ENCODE peak calls at places on chromosome 4, in six cellular contexts. L, K, E, R, P and S are unnamed samples.

GRCh38 chr4:80322716-80323115 is 12.8 kb upstream of the CFAP299 start:
- DNase-seq in L (no peak), K (no peak), E (no peak), R (no peak), P (no peak), S (no peak)

GRCh38 chr4:71231073-71231752 is 107.6 kb upstream of the SLC4A4 start:
- DNase-seq in L (no peak), K (peak; percentile 16), E (no peak), R (no peak), P (no peak), S (no peak)

GRCh38 chr4:10184501-10184938 is 67.9 kb upstream of the WDR1 start:
- DNase-seq in L (no peak), K (no peak), E (no peak), R (no peak), P (no peak), S (no peak)

GRCh38 chr4:76905521-76905920 is 7.6 kb upstream of the SOWAHB start:
- DNase-seq in L (no peak), K (no peak), E (no peak), R (no peak), P (no peak), S (no peak)

GRCh38 chr4:20422398-20422797 is 170.7 kb downstream of the SLIT2 start:
- DNase-seq in L (peak; percentile 71), K (peak; percentile 79), E (no peak), R (peak; percentile 42), P (peak; percentile 67), S (peak; percentile 25)

GRCh38 chr4:74933562-74934015 is 673 bp downstream of the PARM1 start:
- DNase-seq in L (no peak), K (peak; percentile 53), E (no peak), R (no peak), P (no peak), S (no peak)

GRCh38 chr4:183558873-183559272 is 54.0 kb downstream of the ING2 start:
- DNase-seq in L (no peak), K (no peak), E (no peak), R (no peak), P (no peak), S (no peak)

GRCh38 chr4:107989537-107990386 is at the start of gene HADH:
- DNase-seq in L (peak; percentile 88), K (peak; percentile 89), E (peak; percentile 64), R (peak; percentile 97), P (peak; percentile 91), S (peak; percentile 80)

GRCh38 chr4:113881256-113881655 is 98.2 kb downstream of the ARSJ start:
- DNase-seq in L (no peak), K (no peak), E (no peak), R (no peak), P (no peak), S (no peak)

GRCh38 chr4:136121431-136121830 is 1410.9 kb downstream of the PCDH18 start:
- DNase-seq in L (no peak), K (no peak), E (no peak), R (no peak), P (no peak), S (no peak)

GRCh38 chr4:46955601-46956000 is 37.8 kb downstream of the GABRA4 start:
- DNase-seq in L (no peak), K (no peak), E (no peak), R (no peak), P (no peak), S (no peak)

GRCh38 chr4:5932021-5932553 is 39.2 kb upstream of the CRMP1 start:
- DNase-seq in L (no peak), K (no peak), E (no peak), R (no peak), P (no peak), S (no peak)

GRCh38 chr4:9800878-9801277 is 19.4 kb downstream of the DRD5 start:
- DNase-seq in L (no peak), K (no peak), E (no peak), R (no peak), P (no peak), S (no peak)

GRCh38 chr4:40395908-40396806 is 61.0 kb downstream of the CHRNA9 start:
- DNase-seq in L (no peak), K (peak; percentile 47), E (no peak), R (no peak), P (no peak), S (peak; percentile 43)

GRCh38 chr4:69936566-69936965 is 5.7 kb downstream of the CSN1S1 start:
- DNase-seq in L (no peak), K (no peak), E (no peak), R (no peak), P (no peak), S (no peak)

GRCh38 chr4:184885602-184886001 is 59.8 kb upstream of the ACSL1 start:
- DNase-seq in L (no peak), K (no peak), E (no peak), R (no peak), P (no peak), S (no peak)

GRCh38 chr4:30863031-30863430 is 142.9 kb downstream of the PCDH7 start:
- DNase-seq in L (no peak), K (no peak), E (no peak), R (no peak), P (no peak), S (no peak)

GRCh38 chr4:175951794-175952193 is 113.8 kb upstream of the WDR17 start:
- DNase-seq in L (no peak), K (no peak), E (no peak), R (no peak), P (no peak), S (no peak)

GRCh38 chr4:86302242-86302641 is 57.6 kb downstream of the MAPK10 start:
- DNase-seq in L (peak; percentile 50), K (peak; percentile 76), E (no peak), R (no peak), P (no peak), S (peak; percentile 3)

GRCh38 chr4:162969194-162969593 is 197.5 kb downstream of the NAF1 start:
- DNase-seq in L (no peak), K (no peak), E (no peak), R (no peak), P (no peak), S (no peak)

GRCh38 chr4:139851133-139851532 is 185.5 kb downstream of the MGST2 start:
- DNase-seq in L (no peak), K (no peak), E (no peak), R (no peak), P (no peak), S (no peak)

GRCh38 chr4:142523111-142523510 is 323.0 kb downstream of the INPP4B start:
- DNase-seq in L (no peak), K (no peak), E (no peak), R (no peak), P (no peak), S (no peak)

GRCh38 chr4:124279741-124280140 is 432.8 kb downstream of the ANKRD50 start:
- DNase-seq in L (no peak), K (no peak), E (no peak), R (no peak), P (no peak), S (no peak)

GRCh38 chr4:98284640-98285046 is 23.5 kb downstream of the RAP1GDS1 start:
- DNase-seq in L (peak; percentile 31), K (peak; percentile 91), E (no peak), R (no peak), P (no peak), S (no peak)

GRCh38 chr4:85459736-85460135 is 15.2 kb upstream of the ARHGAP24 start:
- DNase-seq in L (no peak), K (no peak), E (no peak), R (no peak), P (no peak), S (no peak)

GRCh38 chr4:52658671-52659015 is 458 bp downstream of the USP46 start:
- DNase-seq in L (peak; percentile 28), K (peak; percentile 45), E (no peak), R (no peak), P (no peak), S (no peak)
- TF ChIP-seq CREB1 in L (no peak), K (no peak), E (no peak), R (no peak), P (no peak), S (no peak)

GRCh38 chr4:101594588-101594987 is 195.9 kb upstream of the BANK1 start:
- DNase-seq in L (no peak), K (no peak), E (no peak), R (no peak), P (no peak), S (no peak)

GRCh38 chr4:101593666-101594065 is 196.9 kb upstream of the BANK1 start:
- DNase-seq in L (no peak), K (no peak), E (no peak), R (no peak), P (no peak), S (no peak)

GRCh38 chr4:101597204-101597603 is 193.3 kb upstream of the BANK1 start:
- DNase-seq in L (no peak), K (peak; percentile 24), E (peak; percentile 5), R (no peak), P (no peak), S (no peak)

GRCh38 chr4:101599620-101600019 is 190.9 kb upstream of the BANK1 start:
- DNase-seq in L (no peak), K (no peak), E (no peak), R (no peak), P (no peak), S (no peak)

GRCh38 chr4:101596786-101597185 is 193.7 kb upstream of the BANK1 start:
- DNase-seq in L (no peak), K (no peak), E (peak; percentile 3), R (no peak), P (no peak), S (no peak)
- TF ChIP-seq CREB1 in L (no peak), K (no peak), E (no peak), R (no peak), P (no peak), S (no peak)

GRCh38 chr4:1597021-1597931 is 86.8 kb downstream of the FAM53A start:
- DNase-seq in L (no peak), K (no peak), E (no peak), R (no peak), P (no peak), S (no peak)

GRCh38 chr4:1596393-1596792 is 87.7 kb downstream of the FAM53A start:
- DNase-seq in L (no peak), K (peak; percentile 44), E (no peak), R (no peak), P (no peak), S (no peak)

GRCh38 chr4:1599491-1600210 is 84.5 kb downstream of the FAM53A start:
- DNase-seq in L (no peak), K (peak; percentile 64), E (no peak), R (no peak), P (no peak), S (no peak)

GRCh38 chr4:1598641-1599481 is 85.3 kb downstream of the FAM53A start:
- DNase-seq in L (no peak), K (no peak), E (no peak), R (no peak), P (no peak), S (no peak)

GRCh38 chr4:1598206-1598605 is 85.9 kb downstream of the FAM53A start:
- DNase-seq in L (no peak), K (no peak), E (no peak), R (no peak), P (no peak), S (no peak)
- TF ChIP-seq CREB1 in L (no peak), K (no peak), E (no peak), R (no peak), P (no peak), S (no peak)

GRCh38 chr4:26058537-26058936 is 144.5 kb downstream of the SMIM20 start:
- DNase-seq in L (no peak), K (no peak), E (peak; percentile 32), R (no peak), P (no peak), S (no peak)
- TF ChIP-seq CREB1 in L (no peak), K (no peak), E (no peak), R (no peak), P (no peak), S (no peak)